ENCODE peak calls at places on chromosomes 7 and 10, in ten cellular contexts. T, D, H, K, M, N, I, Z, U and B are unnamed samples.

GRCh38 chr10:93980486-93980885 is 13.2 kb upstream of the PLCE1 start:
- DNase-seq in I (no peak), M (no peak), D (no peak), Z (no peak), T (no peak), K (no peak), U (no peak), H (no peak), N (no peak), B (no peak)

GRCh38 chr10:68647928-68648327 is 73.1 kb upstream of the CCAR1 start:
- DNase-seq in H (no peak), M (no peak), T (no peak), D (no peak), N (no peak), U (no peak), I (no peak), Z (no peak), K (no peak), B (no peak)

GRCh38 chr10:25965584-25965983 is 31.6 kb downstream of the MYO3A start:
- DNase-seq in Z (no peak), I (no peak), H (no peak), D (no peak), T (no peak), K (no peak), U (no peak), M (peak; percentile 11), N (no peak), B (no peak)

GRCh38 chr10:31977440-31978157 is 49.0 kb upstream of the ARHGAP12 start:
- DNase-seq in T (no peak), Z (no peak), I (no peak), N (no peak), U (no peak), M (no peak), D (no peak), K (no peak), H (no peak), B (no peak)

GRCh38 chr10:130353928-130354327 is 217.7 kb downstream of the GLRX3 start:
- DNase-seq in U (no peak), N (no peak), M (no peak), I (no peak), Z (no peak), T (no peak), K (no peak), D (no peak), H (no peak), B (no peak)

GRCh38 chr10:30041394-30042105 is 17.8 kb downstream of the JCAD start:
- DNase-seq in Z (no peak), D (no peak), T (no peak), I (no peak), U (no peak), K (no peak), N (no peak), H (no peak), M (no peak), B (no peak)

GRCh38 chr7:116400526-116400925 is 99.0 kb upstream of the CAV2 start:
- DNase-seq in Z (no peak), U (no peak), K (no peak), D (no peak), T (no peak), H (no peak), I (no peak), N (no peak), M (no peak), B (no peak)

GRCh38 chr7:51139796-51140195 is 176.8 kb downstream of the COBL start:
- DNase-seq in M (no peak), D (no peak), Z (no peak), T (no peak), U (no peak), I (no peak), K (no peak), H (no peak), N (peak; percentile 30), B (peak; percentile 66)

GRCh38 chr10:118002581-118002980 is 44.2 kb downstream of the RAB11FIP2 start:
- DNase-seq in K (no peak), H (no peak), N (no peak), M (no peak), T (peak; percentile 64), U (no peak), I (no peak), D (no peak), Z (no peak), B (no peak)

GRCh38 chr10:32446701-32447406 is 914 bp downstream of the CCDC7 start:
- DNase-seq in Z (no peak), M (peak; percentile 27), D (peak; percentile 9), U (no peak), N (no peak), I (no peak), T (peak; percentile 1), H (no peak), K (no peak), B (no peak)

GRCh38 chr7:111855842-111856227 is 293.5 kb upstream of the IMMP2L start:
- DNase-seq in Z (no peak), D (no peak), U (no peak), H (no peak), K (no peak), T (no peak), N (peak; percentile 43), I (no peak), M (peak; percentile 35), B (peak; percentile 50)

DNA sequence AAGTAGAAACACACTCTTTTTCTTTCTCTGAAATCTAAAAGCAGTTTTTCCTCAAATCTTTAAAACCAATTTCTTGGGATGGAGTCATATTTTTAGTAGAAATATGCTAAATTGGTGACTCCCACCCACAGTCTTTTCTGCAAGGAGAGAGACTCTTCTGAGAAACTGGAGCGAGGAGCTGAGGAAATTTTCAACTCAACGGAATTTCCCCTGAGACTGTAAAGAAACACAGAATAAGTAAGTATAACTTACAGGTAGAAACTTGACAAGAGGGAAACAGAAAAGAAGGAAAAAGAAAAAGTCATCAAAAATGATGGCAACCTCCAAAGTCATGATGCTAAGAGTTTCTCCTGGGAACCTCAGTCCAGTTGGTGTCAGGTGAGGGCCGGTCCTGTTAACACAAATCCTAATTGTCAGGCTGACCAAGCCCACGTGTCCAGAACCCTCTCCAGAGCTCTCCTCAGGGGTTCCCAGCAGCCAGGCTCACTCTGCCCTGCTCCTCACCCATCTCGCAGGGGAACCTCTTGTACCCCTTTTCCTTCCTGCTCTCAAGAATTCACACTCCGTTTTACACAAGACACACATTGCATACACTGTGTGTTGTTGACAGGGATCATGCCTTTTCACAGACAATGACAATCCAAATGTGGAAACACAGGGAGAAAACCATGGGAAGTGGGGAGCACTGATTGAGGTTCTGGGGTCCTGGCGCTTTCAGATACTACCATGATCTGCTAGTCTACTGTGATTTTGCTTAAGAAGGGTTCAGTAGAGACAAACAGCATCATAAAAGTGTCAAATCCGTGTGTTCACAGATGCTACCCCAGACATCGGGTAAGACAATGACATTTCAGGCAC is 16.3 kb downstream of the IL2RA start:
- DNase-seq in Z (no peak), M (no peak), T (no peak), K (no peak), I (no peak), H (no peak), U (peak; percentile 15), D (no peak), N (no peak), B (peak; percentile 53)
- H3K4me1 ChIP-seq in Z (peaks cover 11% of the 10 kb centered on the region), M (no peaks in the 10 kb centered on the region), T (no peaks in the 10 kb centered on the region), K (no peaks in the 10 kb centered on the region), I (peaks cover 8% of the 10 kb centered on the region), H (peaks cover 4% of the 10 kb centered on the region), U (peaks cover 3% of the 10 kb centered on the region), D (peaks cover 45% of the 10 kb centered on the region), N (no peaks in the 10 kb centered on the region), B (peaks cover 4% of the 10 kb centered on the region)

DNA sequence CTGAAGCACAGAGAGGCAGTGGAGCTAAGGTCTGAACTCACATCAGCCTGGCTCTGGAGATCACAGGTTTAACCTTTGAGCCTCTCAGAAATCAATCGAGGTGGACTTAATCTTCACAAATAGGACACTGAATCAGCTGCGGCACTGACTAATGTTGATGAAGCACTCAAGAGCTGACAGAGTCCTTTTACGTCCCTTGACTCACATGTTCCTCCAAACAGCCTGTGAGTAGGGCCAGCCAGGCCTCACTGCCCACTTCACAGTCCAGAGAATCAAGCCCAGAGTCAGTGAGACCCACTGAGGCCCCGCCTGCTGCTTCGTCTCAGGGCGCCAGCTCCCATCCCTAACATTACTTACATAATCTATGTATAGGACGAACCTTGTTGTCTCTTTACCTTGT is 63.1 kb downstream of the TNS3 start:
- DNase-seq in M (no peak), D (no peak), U (no peak), I (no peak), Z (no peak), T (no peak), N (no peak), K (no peak), H (no peak), B (no peak)
- TF ChIP-seq POLR2AphosphoS5 in M (no peak), D (no peak), U (no peak), I (no peak), Z (no peak), T (no peak), N (no peak), K (no peak), H (no peak), B (no peak)

GRCh38 chr10:16439294-16439693 is 2.5 kb downstream of the PTER start:
- DNase-seq in K (no peak), I (no peak), T (no peak), H (no peak), Z (no peak), U (no peak), M (no peak), N (no peak), D (no peak), B (no peak)
- H3K4me3 ChIP-seq in K (no peak overlapping the region), I (no peak overlapping the region), T (no peak overlapping the region), H (no peak overlapping the region), Z (no peak overlapping the region), U (no peak overlapping the region), M (no peak overlapping the region), N (no peak overlapping the region), D (peak overlapping the region; percentile 44), B (no peak overlapping the region)

GRCh38 chr10:12703813-12704212 is 297.7 kb downstream of the CCDC3 start:
- DNase-seq in M (no peak), T (no peak), D (no peak), Z (no peak), K (no peak), I (no peak), N (no peak), U (no peak), H (no peak), B (no peak)

GRCh38 chr10:12704488-12704887 is 297.0 kb downstream of the CCDC3 start:
- DNase-seq in U (no peak), H (no peak), K (no peak), Z (no peak), M (no peak), D (no peak), N (no peak), I (no peak), T (no peak), B (no peak)

GRCh38 chr10:12702215-12702614 is 299.3 kb downstream of the CCDC3 start:
- DNase-seq in D (no peak), K (no peak), U (no peak), H (no peak), Z (no peak), I (no peak), T (no peak), N (no peak), M (no peak), B (no peak)

GRCh38 chr10:12701696-12702095 is 299.8 kb downstream of the CCDC3 start:
- DNase-seq in T (no peak), H (no peak), I (no peak), N (no peak), Z (no peak), M (no peak), U (no peak), D (no peak), K (no peak), B (no peak)

DNA sequence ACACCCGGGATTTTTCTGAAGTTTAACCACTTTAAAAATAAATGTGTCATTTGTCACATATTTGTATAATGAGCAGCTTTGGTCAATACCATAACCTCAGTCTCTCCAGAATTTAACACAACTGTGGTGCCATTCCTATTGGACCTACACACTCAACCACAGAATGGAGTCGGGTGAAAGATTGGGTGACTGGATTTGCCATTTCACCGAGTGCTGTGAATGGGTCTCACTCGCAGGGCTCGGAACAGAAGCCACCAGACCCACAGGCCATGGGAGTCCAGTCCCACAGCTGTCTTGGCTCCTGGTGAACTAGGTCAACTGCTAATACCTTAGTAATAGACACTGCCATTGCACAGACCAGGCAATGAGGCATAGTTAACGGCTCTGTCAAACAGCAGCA is 298.4 kb downstream of the CCDC3 start:
- DNase-seq in Z (no peak), T (no peak), D (no peak), N (no peak), I (no peak), H (no peak), M (no peak), U (no peak), K (no peak), B (no peak)
- H3K4me1 ChIP-seq in Z (peaks cover 8% of the 10 kb centered on the region), T (peaks cover 35% of the 10 kb centered on the region), D (no peaks in the 10 kb centered on the region), N (no peaks in the 10 kb centered on the region), I (peaks cover 5% of the 10 kb centered on the region), H (peaks cover 50% of the 10 kb centered on the region), M (peaks cover 13% of the 10 kb centered on the region), U (peaks cover 83% of the 10 kb centered on the region), K (peaks cover 42% of the 10 kb centered on the region), B (peaks cover 16% of the 10 kb centered on the region)